ENCODE peak calls at places on chromosome 2, in seven cellular contexts. One of them, this sample, is unnamed.

GRCh38 chr2:201257941-201258665 is 2.2 kb upstream of the CASP8 start:
- DNase-seq in brain microvascular endothelial cell: peak
- DNase-seq in EL: peak
- DNase-seq in HEK293T: no peak
- DNase-seq in thyroid gland: peak
- DNase-seq in activated T-cell treated with anti-CD3 and anti-CD28 coated beads, Interleukin-2, amount 50 U/mL, for 4 hours: peak
- DNase-seq in sciatic nerve: peak
- DNase-seq in this sample: no peak

GRCh38 chr2:240856151-240856980 is 12.3 kb upstream of the AGXT start:
- DNase-seq in brain microvascular endothelial cell: no peak
- DNase-seq in EL: no peak
- DNase-seq in HEK293T: no peak
- DNase-seq in thyroid gland: no peak
- DNase-seq in activated T-cell treated with anti-CD3 and anti-CD28 coated beads, Interleukin-2, amount 50 U/mL, for 4 hours: no peak
- DNase-seq in sciatic nerve: no peak
- DNase-seq in this sample: no peak

GRCh38 chr2:163641986-163642385 is 93.8 kb downstream of the FIGN start:
- DNase-seq in brain microvascular endothelial cell: peak
- DNase-seq in EL: no peak
- DNase-seq in HEK293T: no peak
- DNase-seq in thyroid gland: no peak
- DNase-seq in activated T-cell treated with anti-CD3 and anti-CD28 coated beads, Interleukin-2, amount 50 U/mL, for 4 hours: no peak
- DNase-seq in sciatic nerve: no peak
- DNase-seq in this sample: no peak

GRCh38 chr2:25877431-25878360 is 591 bp downstream of the ASXL2 start:
- DNase-seq in brain microvascular endothelial cell: peak
- DNase-seq in EL: peak
- DNase-seq in HEK293T: peak
- DNase-seq in thyroid gland: peak
- DNase-seq in activated T-cell treated with anti-CD3 and anti-CD28 coated beads, Interleukin-2, amount 50 U/mL, for 4 hours: peak
- DNase-seq in sciatic nerve: peak
- DNase-seq in this sample: no peak

GRCh38 chr2:68971591-68972231 is 2.7 kb upstream of the GKN1 start:
- DNase-seq in brain microvascular endothelial cell: peak
- DNase-seq in EL: peak
- DNase-seq in HEK293T: no peak
- DNase-seq in thyroid gland: no peak
- DNase-seq in activated T-cell treated with anti-CD3 and anti-CD28 coated beads, Interleukin-2, amount 50 U/mL, for 4 hours: no peak
- DNase-seq in sciatic nerve: no peak
- DNase-seq in this sample: no peak

GRCh38 chr2:241636983-241637232 is at the start of gene THAP4:
- DNase-seq in brain microvascular endothelial cell: no peak
- DNase-seq in EL: no peak
- DNase-seq in HEK293T: peak
- DNase-seq in thyroid gland: peak
- DNase-seq in activated T-cell treated with anti-CD3 and anti-CD28 coated beads, Interleukin-2, amount 50 U/mL, for 4 hours: no peak
- DNase-seq in sciatic nerve: peak
- DNase-seq in this sample: no peak

GRCh38 chr2:219592721-219593120 is 4.9 kb upstream of the STK11IP start:
- DNase-seq in brain microvascular endothelial cell: no peak
- DNase-seq in EL: no peak
- DNase-seq in HEK293T: no peak
- DNase-seq in thyroid gland: peak
- DNase-seq in activated T-cell treated with anti-CD3 and anti-CD28 coated beads, Interleukin-2, amount 50 U/mL, for 4 hours: no peak
- DNase-seq in sciatic nerve: no peak
- DNase-seq in this sample: no peak

GRCh38 chr2:44778221-44778654 is 163.3 kb upstream of the SIX3 start:
- DNase-seq in brain microvascular endothelial cell: no peak
- DNase-seq in EL: no peak
- DNase-seq in HEK293T: no peak
- DNase-seq in thyroid gland: no peak
- DNase-seq in activated T-cell treated with anti-CD3 and anti-CD28 coated beads, Interleukin-2, amount 50 U/mL, for 4 hours: no peak
- DNase-seq in sciatic nerve: no peak
- DNase-seq in this sample: no peak

GRCh38 chr2:226716126-226716525 is 83.5 kb downstream of the IRS1 start:
- DNase-seq in brain microvascular endothelial cell: no peak
- DNase-seq in EL: no peak
- DNase-seq in HEK293T: no peak
- DNase-seq in thyroid gland: no peak
- DNase-seq in activated T-cell treated with anti-CD3 and anti-CD28 coated beads, Interleukin-2, amount 50 U/mL, for 4 hours: no peak
- DNase-seq in sciatic nerve: no peak
- DNase-seq in this sample: no peak

GRCh38 chr2:47534179-47534919 is 131.4 kb downstream of the MSH2 start:
- DNase-seq in brain microvascular endothelial cell: peak
- DNase-seq in EL: peak
- DNase-seq in HEK293T: peak
- DNase-seq in thyroid gland: no peak
- DNase-seq in activated T-cell treated with anti-CD3 and anti-CD28 coated beads, Interleukin-2, amount 50 U/mL, for 4 hours: peak
- DNase-seq in sciatic nerve: no peak
- DNase-seq in this sample: no peak

GRCh38 chr2:33531345-33532059 is 55.1 kb downstream of the RASGRP3 start:
- DNase-seq in brain microvascular endothelial cell: peak
- DNase-seq in EL: peak
- DNase-seq in HEK293T: no peak
- DNase-seq in thyroid gland: no peak
- DNase-seq in activated T-cell treated with anti-CD3 and anti-CD28 coated beads, Interleukin-2, amount 50 U/mL, for 4 hours: no peak
- DNase-seq in sciatic nerve: no peak
- DNase-seq in this sample: no peak

This sample was measured in mesenteric fat pad.